ENCODE peak calls at places on chromosomes 6 and 20, in six cellular contexts. E is brain microvascular endothelial cell, H is ovary, W is endothelial cell of umbilical vein, B is RWPE2, K is pancreas. R is an unnamed sample.

GRCh38 chr20:43895235-43895634 is 19.4 kb upstream of the TOX2 start:
- DNase-seq in E (peak; percentile 39), H (no peak), W (no peak), B (no peak), K (no peak), R (no peak)

GRCh38 chr6:144768676-144769599 is 483.8 kb downstream of the UTRN start:
- DNase-seq in E (no peak), H (no peak), W (no peak), B (no peak), K (no peak), R (no peak)

GRCh38 chr6:29506446-29507067 is 18.8 kb upstream of the MAS1L start:
- DNase-seq in E (no peak), H (no peak), W (no peak), B (no peak), K (no peak), R (no peak)

GRCh38 chr6:35804996-35805736 is at the start of gene LHFPL5:
- DNase-seq in E (no peak), H (peak; percentile 71), W (peak; percentile 35), B (no peak), K (peak; percentile 86), R (no peak)

GRCh38 chr6:80460396-80460912 is 354.0 kb downstream of the BCKDHB start:
- DNase-seq in E (no peak), H (no peak), W (peak; percentile 56), B (no peak), K (no peak), R (peak; percentile 46)

GRCh38 chr6:26312096-26312463 is 52.9 kb upstream of the BTN3A2 start:
- DNase-seq in E (no peak), H (no peak), W (no peak), B (no peak), K (no peak), R (no peak)

GRCh38 chr20:4720121-4720976 is 1.4 kb upstream of the PRND start:
- DNase-seq in E (peak; percentile 40), H (peak; percentile 82), W (peak; percentile 69), B (no peak), K (peak; percentile 63), R (peak; percentile 70)

GRCh38 chr6:14339711-14340590 is 222.4 kb downstream of the CD83 start:
- DNase-seq in E (no peak), H (no peak), W (no peak), B (no peak), K (no peak), R (no peak)

GRCh38 chr6:84575264-84575663 is 189.1 kb downstream of the TBX18 start:
- DNase-seq in E (peak; percentile 26), H (no peak), W (peak; percentile 89), B (no peak), K (no peak), R (peak; percentile 51)

GRCh38 chr20:44586986-44587980 is 4.9 kb downstream of the PKIG start:
- DNase-seq in E (no peak), H (no peak), W (peak; percentile 50), B (no peak), K (no peak), R (no peak)

GRCh38 chr6:121504227-121504626 is 68.8 kb downstream of the GJA1 start:
- DNase-seq in E (peak; percentile 80), H (no peak), W (peak; percentile 77), B (no peak), K (no peak), R (peak; percentile 98)

GRCh38 chr20:62703853-62704228 is 4.8 kb upstream of the NTSR1 start:
- DNase-seq in E (no peak), H (no peak), W (no peak), B (no peak), K (no peak), R (no peak)

GRCh38 chr6:25175216-25175615 is 104.0 kb upstream of the CARMIL1 start:
- DNase-seq in E (no peak), H (no peak), W (peak; percentile 51), B (peak; percentile 63), K (no peak), R (peak; percentile 84)

GRCh38 chr6:14655990-14656640 is 538.5 kb downstream of the CD83 start:
- DNase-seq in E (no peak), H (no peak), W (no peak), B (no peak), K (no peak), R (no peak)

GRCh38 chr20:32478576-32478975 is 106.6 kb downstream of the NOL4L start:
- DNase-seq in E (no peak), H (no peak), W (no peak), B (peak; percentile 55), K (peak; percentile 14), R (no peak)

GRCh38 chr20:32535953-32536823 is 48.9 kb downstream of the NOL4L start:
- DNase-seq in E (no peak), H (peak; percentile 56), W (no peak), B (no peak), K (peak; percentile 90), R (no peak)

GRCh38 chr20:53827996-53828672 is 234.5 kb upstream of the ZNF217 start:
- DNase-seq in E (peak; percentile 97), H (no peak), W (peak; percentile 98), B (peak; percentile 27), K (no peak), R (peak; percentile 97)

GRCh38 chr20:38599410-38599882 is 2.2 kb upstream of the ARHGAP40 start:
- DNase-seq in E (no peak), H (no peak), W (no peak), B (peak; percentile 94), K (peak; percentile 92), R (peak; percentile 50)

GRCh38 chr20:6708010-6708409 is 59.5 kb upstream of the BMP2 start:
- DNase-seq in E (peak; percentile 88), H (peak; percentile 36), W (peak; percentile 91), B (peak; percentile 77), K (peak; percentile 77), R (peak; percentile 89)

DNA sequence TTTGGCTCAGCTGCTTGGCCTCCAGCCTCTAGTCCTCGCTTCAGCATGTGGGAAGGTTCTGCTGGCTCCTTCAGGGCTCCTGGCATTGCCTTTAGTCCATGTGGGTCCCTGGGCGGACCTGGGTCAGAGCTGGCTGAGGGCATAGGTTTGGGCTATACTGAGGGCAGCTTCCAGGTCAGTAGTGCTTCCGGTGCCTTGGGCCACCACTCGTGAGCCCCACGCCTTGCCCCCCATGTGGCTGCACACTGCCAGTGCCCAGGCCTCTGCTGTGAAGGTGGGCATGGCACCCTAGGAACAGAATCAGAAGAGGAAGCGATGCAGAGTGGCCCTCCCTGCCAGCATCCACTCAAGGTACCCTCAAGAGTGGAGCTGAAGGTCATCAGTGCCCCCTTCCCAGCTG is 12.7 kb downstream of the AARS2 start:
- DNase-seq in E (no peak), H (no peak), W (no peak), B (no peak), K (peak; percentile 45), R (no peak)
- H3K36me3 ChIP-seq in E (peaks cover 39% of the 10 kb centered on the region), H (no peaks in the 10 kb centered on the region), W (peaks cover 37% of the 10 kb centered on the region), B (peaks cover 38% of the 10 kb centered on the region), K (no peaks in the 10 kb centered on the region), R (peaks cover 39% of the 10 kb centered on the region)

GRCh38 chr20:46712056-46712636 is 2.7 kb downstream of the SLC2A10 start:
- DNase-seq in E (no peak), H (no peak), W (no peak), B (no peak), K (no peak), R (no peak)

GRCh38 chr20:46708172-46708860 is 1.1 kb upstream of the SLC2A10 start:
- DNase-seq in E (no peak), H (no peak), W (no peak), B (no peak), K (peak; percentile 70), R (peak; percentile 58)

GRCh38 chr20:46709055-46709458 is 392 bp upstream of the SLC2A10 start:
- DNase-seq in E (no peak), H (no peak), W (no peak), B (no peak), K (no peak), R (peak; percentile 62)

GRCh38 chr20:46710149-46710913 is 882 bp downstream of the SLC2A10 start:
- DNase-seq in E (no peak), H (no peak), W (no peak), B (no peak), K (no peak), R (no peak)

DNA sequence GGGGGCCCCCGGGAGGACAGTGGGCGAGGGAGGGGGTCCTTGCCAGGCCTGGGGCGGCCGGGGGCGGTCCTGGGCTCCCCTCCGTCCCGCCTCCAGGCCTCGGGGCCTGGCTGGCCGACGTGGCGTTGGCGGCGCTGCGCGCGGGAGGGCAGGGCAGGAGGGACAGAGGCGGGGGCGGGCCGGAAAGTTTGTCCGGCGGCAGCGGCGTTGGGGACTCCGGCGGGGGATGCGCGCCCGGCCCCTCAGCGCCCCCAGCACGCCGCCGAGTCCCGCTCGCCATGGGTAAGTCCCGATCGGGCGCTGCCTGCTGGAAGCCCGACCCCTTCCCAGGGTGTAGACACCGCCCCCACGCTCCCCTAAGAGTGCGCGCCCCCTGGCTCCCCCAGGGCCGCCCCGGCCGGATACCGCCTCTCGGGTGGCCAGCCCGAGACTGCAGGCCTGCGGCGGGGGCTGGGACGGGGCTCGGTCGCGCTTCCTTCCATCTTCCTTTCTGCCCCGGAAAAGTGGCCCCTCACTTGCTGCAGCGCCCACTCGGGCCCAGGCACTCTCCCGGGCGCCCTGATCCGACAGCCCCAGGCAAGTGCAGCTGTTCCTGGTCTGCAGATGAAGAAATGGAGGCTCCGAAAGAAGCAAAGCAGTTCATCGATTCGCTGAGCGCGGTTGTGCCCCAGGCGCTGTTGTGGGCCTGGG is at the start of gene SLC2A10:
- DNase-seq in E (peak; percentile 41), H (peak; percentile 76), W (peak; percentile 49), B (peak; percentile 82), K (peak; percentile 90), R (no peak)
- TF ChIP-seq CTCF in E (no peak), H (no peak), W (no peak), B (peak; percentile 46), K (no peak), R (no peak)

DNA sequence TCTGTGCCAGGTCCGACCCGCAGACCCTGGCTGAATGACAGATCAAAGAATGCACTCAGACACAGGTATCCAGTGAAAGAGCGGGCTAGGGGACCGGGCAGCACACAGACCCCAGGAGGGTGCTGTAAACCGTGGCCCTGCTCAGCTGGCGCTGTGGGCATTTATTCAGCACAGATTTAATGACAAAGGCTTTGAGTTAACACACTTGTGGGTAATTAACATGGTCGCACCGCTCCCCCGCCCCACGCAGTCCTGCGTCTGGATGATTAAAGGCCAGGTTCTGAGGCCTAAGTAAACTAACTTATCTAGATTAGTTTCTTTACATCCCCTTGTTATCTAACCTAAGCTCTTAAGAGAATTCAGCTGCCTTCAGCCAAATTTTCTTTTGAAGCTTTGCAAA is 3.5 kb downstream of the MAK start:
- DNase-seq in E (no peak), H (no peak), W (no peak), B (no peak), K (no peak), R (no peak)
- H3K27me3 ChIP-seq in E (peaks cover 20% of the 10 kb centered on the region), H (no peaks in the 10 kb centered on the region), W (peaks cover 26% of the 10 kb centered on the region), B (peaks cover 21% of the 10 kb centered on the region), K (no peaks in the 10 kb centered on the region), R (no peaks in the 10 kb centered on the region)

DNA sequence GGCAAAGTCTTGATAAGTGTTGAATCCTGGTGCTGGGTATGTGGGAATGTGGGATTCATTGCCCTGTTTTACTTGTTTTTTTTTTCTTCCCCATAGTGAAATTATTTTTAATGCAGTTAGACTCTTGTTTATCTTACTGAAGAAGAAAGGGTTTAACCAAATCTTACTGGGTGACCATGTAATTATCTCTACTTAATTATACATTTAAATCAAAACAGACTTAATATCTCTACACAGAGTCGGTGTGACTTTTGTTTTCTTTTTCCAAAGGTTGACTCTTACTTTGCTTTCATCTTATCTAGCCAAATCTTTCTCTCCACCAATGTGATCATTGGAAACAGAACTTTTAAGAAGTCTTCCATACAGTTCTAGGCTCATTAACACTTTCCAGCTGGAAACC is 67.7 kb upstream of the DYNLRB1 start:
- DNase-seq in E (no peak), H (no peak), W (no peak), B (no peak), K (no peak), R (no peak)
- H3K36me3 ChIP-seq in E (peaks cover 70% of the 10 kb centered on the region), H (no peaks in the 10 kb centered on the region), W (peaks cover 10% of the 10 kb centered on the region), B (peaks cover 98% of the 10 kb centered on the region), K (no peaks in the 10 kb centered on the region), R (peaks cover 19% of the 10 kb centered on the region)